ENCODE peak calls at places on chromosomes 11 and 22, in seven cellular contexts. A is HepG2, F is SK-N-SH, W is H1, V is HCT116, P is K562, K is GM12878. S is an unnamed sample.

GRCh38 chr11:44029507-44029845 is 18.3 kb upstream of the ACCSL start:
- DNase-seq in A (no peak), F (no peak), W (no peak), V (no peak), P (no peak), K (no peak), S (no peak)

GRCh38 chr22:33162196-33162595 is 104.0 kb upstream of the SYN3 start:
- DNase-seq in A (no peak), F (no peak), W (no peak), V (no peak), P (no peak), K (no peak), S (no peak)

GRCh38 chr11:35511666-35512065 is 13.8 kb downstream of the PAMR1 start:
- DNase-seq in A (no peak), F (no peak), W (no peak), V (no peak), P (no peak), K (no peak), S (no peak)

GRCh38 chr11:102111787-102112653 is 1.8 kb downstream of the YAP1 start:
- DNase-seq in A (peak; percentile 97), F (no peak), W (no peak), V (peak; percentile 98), P (no peak), K (no peak), S (no peak)

GRCh38 chr22:42670921-42671709 is 21.9 kb upstream of the CYB5R3 start:
- DNase-seq in A (no peak), F (no peak), W (no peak), V (no peak), P (no peak), K (no peak), S (no peak)

GRCh38 chr11:3052567-3052966 is 4.7 kb downstream of the CARS1 start:
- DNase-seq in A (no peak), F (no peak), W (no peak), V (no peak), P (no peak), K (no peak), S (no peak)

GRCh38 chr11:78192223-78192719 is 3.6 kb downstream of the USP35 start:
- DNase-seq in A (no peak), F (no peak), W (no peak), V (no peak), P (peak; percentile 59), K (no peak), S (no peak)

GRCh38 chr11:1505480-1505879 is 18.9 kb upstream of the MOB2 start:
- DNase-seq in A (no peak), F (no peak), W (no peak), V (no peak), P (peak; percentile 36), K (no peak), S (no peak)

GRCh38 chr11:17721242-17721999 is 2.0 kb downstream of the MYOD1 start:
- DNase-seq in A (no peak), F (peak; percentile 62), W (no peak), V (no peak), P (no peak), K (no peak), S (no peak)

GRCh38 chr22:24450600-24450999 is 23.2 kb downstream of the ADORA2A start:
- DNase-seq in A (no peak), F (peak; percentile 82), W (no peak), V (no peak), P (no peak), K (no peak), S (no peak)

GRCh38 chr11:135069043-135069442 is 657.0 kb upstream of the B3GAT1 start:
- DNase-seq in A (no peak), F (no peak), W (no peak), V (no peak), P (no peak), K (no peak), S (no peak)

GRCh38 chr11:18151581-18151980 is 19.2 kb downstream of the MRGPRX3 start:
- DNase-seq in A (no peak), F (no peak), W (no peak), V (no peak), P (no peak), K (no peak), S (no peak)

GRCh38 chr11:60785806-60786361 is 751 bp downstream of the MS4A10 start:
- DNase-seq in A (no peak), F (no peak), W (no peak), V (no peak), P (no peak), K (no peak), S (no peak)

GRCh38 chr11:34243620-34244493 is 114.0 kb downstream of the ABTB2 start:
- DNase-seq in A (no peak), F (no peak), W (no peak), V (peak; percentile 71), P (no peak), K (peak; percentile 86), S (no peak)

GRCh38 chr11:126416542-126417090 is 61.1 kb downstream of the ST3GAL4 start:
- DNase-seq in A (no peak), F (peak; percentile 88), W (peak; percentile 63), V (no peak), P (no peak), K (peak; percentile 27), S (no peak)

GRCh38 chr11:36490026-36490806 is 19.9 kb downstream of the TRAF6 start:
- DNase-seq in A (no peak), F (no peak), W (no peak), V (no peak), P (no peak), K (no peak), S (no peak)

GRCh38 chr11:111411456-111411855 is 32.4 kb upstream of the POU2AF1 start:
- DNase-seq in A (no peak), F (no peak), W (no peak), V (no peak), P (no peak), K (no peak), S (no peak)

GRCh38 chr11:117950320-117950719 is 21.1 kb upstream of the TMPRSS13 start:
- DNase-seq in A (no peak), F (no peak), W (peak; percentile 22), V (no peak), P (peak; percentile 66), K (no peak), S (no peak)

GRCh38 chr11:30735946-30736345 is 149.8 kb upstream of the MPPED2 start:
- DNase-seq in A (no peak), F (no peak), W (no peak), V (no peak), P (no peak), K (no peak), S (no peak)

GRCh38 chr11:2390091-2390870 is 10.3 kb upstream of the TSSC4 start:
- DNase-seq in A (no peak), F (no peak), W (no peak), V (no peak), P (no peak), K (no peak), S (no peak)

GRCh38 chr22:25112538-25113253 is 87.0 kb upstream of the CRYBB3 start:
- DNase-seq in A (peak; percentile 33), F (no peak), W (no peak), V (no peak), P (no peak), K (no peak), S (no peak)

GRCh38 chr22:22883090-22883727 is 4.4 kb upstream of the IGLL5 start:
- DNase-seq in A (no peak), F (no peak), W (no peak), V (no peak), P (no peak), K (no peak), S (no peak)

GRCh38 chr11:2768471-2769408 is 68.9 kb upstream of the KCNQ1OT1 start:
- DNase-seq in A (no peak), F (no peak), W (peak; percentile 30), V (peak; percentile 38), P (peak; percentile 60), K (no peak), S (no peak)

GRCh38 chr11:114058871-114059277 is 637 bp upstream of the ZBTB16 start:
- DNase-seq in A (no peak), F (no peak), W (peak; percentile 56), V (no peak), P (no peak), K (no peak), S (no peak)

DNA sequence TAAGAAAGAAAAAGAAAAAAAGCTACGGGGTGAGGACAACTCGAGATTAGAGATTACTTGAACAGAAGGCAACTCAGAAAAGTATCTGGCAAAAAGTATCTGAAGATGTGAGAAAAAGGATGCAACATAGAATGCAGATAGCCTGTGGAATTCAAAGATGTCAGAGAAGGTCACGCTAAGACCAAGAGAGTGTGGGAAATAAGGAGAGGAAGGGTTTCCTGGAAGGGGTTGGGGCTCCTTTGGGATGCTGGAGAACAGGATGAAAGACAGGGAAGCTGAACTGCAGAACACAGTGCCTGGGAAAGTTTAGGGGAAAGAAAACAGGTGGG is 1.2 kb downstream of the GUCY1A2 start:
- DNase-seq in A (no peak), F (no peak), W (no peak), V (no peak), P (no peak), K (no peak), S (no peak)
- TF ChIP-seq JUND in A (no peak), F (no peak), W (no peak), V (no peak), P (no peak), K (no peak), S (no peak)

GRCh38 chr22:47298017-47298820 is 535.8 kb downstream of the TBC1D22A start:
- DNase-seq in A (no peak), F (peak; percentile 5), W (no peak), V (no peak), P (no peak), K (no peak), S (no peak)
- TF ChIP-seq JUND in A (no peak), F (no peak), W (no peak), V (no peak), P (no peak), K (no peak), S (no peak)

GRCh38 chr11:68343761-68344256 is 31.4 kb downstream of the LRP5 start:
- DNase-seq in A (peak; percentile 68), F (no peak), W (no peak), V (no peak), P (no peak), K (no peak), S (no peak)
- TF ChIP-seq JUND in A (no peak), F (no peak), W (no peak), V (no peak), P (no peak), K (no peak), S (no peak)

DNA sequence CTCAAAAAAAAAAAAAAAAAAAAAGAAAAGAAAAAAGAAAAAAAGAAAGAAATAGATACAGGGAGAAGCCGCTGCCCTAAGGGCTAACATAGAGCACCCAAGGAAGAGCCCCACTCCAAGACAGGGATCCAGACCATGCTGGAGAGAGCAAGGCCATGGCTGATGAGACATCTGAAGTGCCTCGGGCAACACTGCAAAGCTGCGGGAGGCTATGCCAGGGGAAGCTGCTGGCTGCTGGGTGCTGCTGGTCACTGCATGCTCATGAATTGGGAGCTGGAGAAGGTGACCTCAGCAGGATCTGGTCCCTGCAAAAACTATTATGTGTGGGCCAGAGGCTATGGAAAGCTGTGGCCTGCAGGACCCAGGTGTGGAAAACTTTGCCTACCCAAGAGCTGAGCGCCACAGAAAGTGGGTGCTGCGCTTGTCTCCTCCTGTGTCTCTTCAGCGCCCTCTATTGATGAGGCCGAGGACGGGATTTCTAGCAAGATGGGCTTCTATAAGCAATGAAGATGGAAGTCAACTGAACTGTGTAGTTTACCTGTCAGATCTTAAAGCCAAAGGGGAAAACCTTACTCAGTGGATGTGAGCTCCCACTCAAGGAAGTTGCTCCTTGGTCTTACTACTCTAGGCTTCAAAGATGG is 17.3 kb upstream of the SLC29A2 start:
- DNase-seq in A (peak; percentile 78), F (peak; percentile 60), W (peak; percentile 85), V (peak; percentile 75), P (peak; percentile 67), K (no peak), S (peak; percentile 60)
- TF ChIP-seq JUND in A (no peak), F (no peak), W (peak; percentile 14), V (no peak), P (peak; percentile 14), K (no peak), S (no peak)

S was measured in T47D.